ENCODE peak calls at places on chromosomes 2 and 18, in five cellular contexts. Q is AG08396, T is pons, S is astrocyte of the spinal cord, P is pancreas. Y is an unnamed sample.
A peak's percentile ranks its signal among the peaks of the same experiment; 100 is the strongest.

GRCh38 chr2:239660390-239661228 is 259.8 kb upstream of the HDAC4 start:
- DNase-seq in S (no peak), Q (no peak), P (no peak), T (peak; percentile 12), Y (no peak)

GRCh38 chr18:55416791-55417190 is 171.2 kb downstream of the TCF4 start:
- DNase-seq in Q (no peak), S (no peak), P (no peak), T (peak; percentile 59), Y (no peak)

GRCh38 chr2:207239222-207239674 is 73.5 kb upstream of the KLF7 start:
- DNase-seq in Q (peak; percentile 86), P (no peak), T (no peak), S (peak; percentile 100), Y (peak; percentile 100)

GRCh38 chr18:37698508-37699035 is 133.0 kb upstream of the CELF4 start:
- DNase-seq in Q (no peak), P (no peak), S (no peak), T (no peak), Y (no peak)

GRCh38 chr2:117631141-117631540 is 183.3 kb upstream of the DDX18 start:
- DNase-seq in Q (no peak), T (no peak), S (no peak), P (no peak), Y (no peak)

GRCh38 chr2:172640389-172640788 is 84.5 kb downstream of the PDK1 start:
- DNase-seq in S (no peak), T (no peak), Q (no peak), P (no peak), Y (no peak)

GRCh38 chr2:99837103-99837591 is 305.2 kb downstream of the AFF3 start:
- DNase-seq in P (no peak), T (no peak), Q (no peak), S (no peak), Y (no peak)

GRCh38 chr2:48767330-48767729 is 11.8 kb upstream of the LHCGR start:
- DNase-seq in Q (no peak), T (no peak), S (no peak), P (no peak), Y (no peak)

GRCh38 chr2:172376505-172377125 is 50.8 kb upstream of the ITGA6 start:
- DNase-seq in T (no peak), S (no peak), Q (no peak), P (no peak), Y (no peak)

GRCh38 chr2:104758199-104758620 is 95.7 kb upstream of the POU3F3 start:
- DNase-seq in Q (no peak), S (peak; percentile 85), T (peak; percentile 26), P (no peak), Y (no peak)

GRCh38 chr2:120243211-120243610 is 9.4 kb upstream of the RALB start:
- DNase-seq in Q (no peak), P (no peak), T (no peak), S (no peak), Y (peak; percentile 39)

GRCh38 chr2:29528891-29529520 is 392.4 kb downstream of the ALK start:
- DNase-seq in T (no peak), S (peak; percentile 62), P (no peak), Q (peak; percentile 78), Y (peak; percentile 42)

GRCh38 chr18:12839057-12839525 is 44.9 kb downstream of the PTPN2 start:
- DNase-seq in T (peak; percentile 22), S (no peak), P (no peak), Q (no peak), Y (no peak)

GRCh38 chr2:225337183-225337582 is 62.3 kb upstream of the NYAP2 start:
- DNase-seq in T (no peak), P (no peak), S (peak; percentile 92), Q (peak; percentile 23), Y (peak; percentile 39)

GRCh38 chr2:127872354-127872753 is 13.4 kb downstream of the AMMECR1L start:
- DNase-seq in S (no peak), T (no peak), P (no peak), Q (no peak), Y (no peak)

GRCh38 chr2:171939058-171939753 is 16.9 kb downstream of the HAT1 start:
- DNase-seq in Q (no peak), S (no peak), P (no peak), T (no peak), Y (no peak)

GRCh38 chr2:227153766-227154486 is 10.1 kb downstream of the COL4A4 start:
- DNase-seq in P (no peak), Q (no peak), S (no peak), T (no peak), Y (peak; percentile 80)

GRCh38 chr2:212136216-212136795 is 402.3 kb downstream of the ERBB4 start:
- DNase-seq in Q (no peak), P (no peak), S (no peak), T (no peak), Y (no peak)

GRCh38 chr2:133054297-133054696 is 384.3 kb upstream of the LYPD1 start:
- DNase-seq in T (no peak), Q (peak; percentile 48), P (no peak), S (peak; percentile 12), Y (no peak)

GRCh38 chr2:142813830-142814829 is 63.3 kb upstream of the KYNU start:
- DNase-seq in P (no peak), Q (no peak), T (no peak), S (no peak), Y (no peak)

GRCh38 chr2:74197983-74198460 is 393 bp upstream of the MTHFD2 start:
- DNase-seq in P (no peak), T (no peak), Q (no peak), S (no peak), Y (no peak)

GRCh38 chr2:144215701-144216675 is 303.9 kb downstream of the ZEB2 start:
- DNase-seq in T (no peak), P (no peak), S (no peak), Q (no peak), Y (no peak)

GRCh38 chr2:41955641-41956040 is 92.2 kb upstream of the PKDCC start:
- DNase-seq in T (peak; percentile 81), S (no peak), Q (no peak), P (no peak), Y (no peak)

GRCh38 chr2:185628985-185629384 is 109.6 kb upstream of the FSIP2 start:
- DNase-seq in S (no peak), T (no peak), P (no peak), Q (no peak), Y (no peak)

GRCh38 chr2:48433682-48434081 is 96.3 kb upstream of the STON1 start:
- DNase-seq in T (peak; percentile 85), Q (no peak), P (no peak), S (no peak), Y (peak; percentile 54)

GRCh38 chr18:63505566-63506335 is 29.0 kb downstream of the SERPINB5 start:
- DNase-seq in Q (peak; percentile 21), S (no peak), T (no peak), P (no peak), Y (peak; percentile 25)

GRCh38 chr2:134258684-134259408 is 5.0 kb downstream of the MGAT5 start:
- DNase-seq in Q (no peak), P (no peak), T (peak; percentile 91), S (no peak), Y (no peak)

GRCh38 chr2:128273469-128274081 is 45.1 kb downstream of the HS6ST1 start:
- DNase-seq in T (no peak), S (no peak), P (no peak), Q (no peak), Y (no peak)

GRCh38 chr2:55009277-55010055 is 40.8 kb downstream of the RTN4 start:
- DNase-seq in Q (no peak), S (no peak), P (no peak), T (no peak), Y (no peak)

GRCh38 chr2:174117951-174118930 is 130.1 kb downstream of the OLA1 start:
- DNase-seq in T (no peak), P (no peak), S (peak; percentile 76), Q (peak; percentile 22), Y (peak; percentile 45)

GRCh38 chr2:115094441-115094840 is 652.0 kb downstream of the DPP10 start:
- DNase-seq in Q (no peak), T (no peak), S (no peak), P (no peak), Y (no peak)

GRCh38 chr2:3303583-3304406 is 73.8 kb downstream of the EIPR1 start:
- DNase-seq in Q (peak; percentile 94), P (peak; percentile 87), S (peak; percentile 84), T (peak; percentile 83), Y (peak; percentile 89)

GRCh38 chr2:150917956-150918713 is 343.5 kb downstream of the RBM43 start:
- DNase-seq in T (no peak), S (no peak), Q (no peak), P (no peak), Y (no peak)

GRCh38 chr2:234686088-234686890 is 189.4 kb upstream of the ARL4C start:
- DNase-seq in T (no peak), S (no peak), P (no peak), Q (no peak), Y (peak; percentile 39)

GRCh38 chr18:9827856-9828793 is 57.6 kb upstream of the TXNDC2 start:
- DNase-seq in Q (peak; percentile 79), S (peak; percentile 99), T (peak; percentile 77), P (no peak), Y (peak; percentile 99)

GRCh38 chr2:181662287-181662686 is 5.4 kb upstream of the CERKL start:
- DNase-seq in S (no peak), Q (no peak), P (no peak), T (no peak), Y (no peak)

GRCh38 chr2:215698566-215698965 is 262.7 kb upstream of the FN1 start:
- DNase-seq in S (peak; percentile 95), T (no peak), P (no peak), Q (peak; percentile 72), Y (peak; percentile 89)

GRCh38 chr2:167294031-167294774 is 405.9 kb downstream of the XIRP2 start:
- DNase-seq in S (peak; percentile 65), Q (peak; percentile 25), T (peak; percentile 11), P (peak; percentile 34), Y (peak; percentile 13)

GRCh38 chr2:217932661-217933325 is 70.0 kb downstream of the TNS1 start:
- DNase-seq in S (no peak), T (no peak), Q (no peak), P (peak; percentile 20), Y (peak; percentile 70)

Y was measured in cardiac fibroblast.